ENCODE peak calls at places on chromosomes 5 and 9, in six cellular contexts. B is Karpas-422, E is adrenal gland, L is dorsolateral prefrontal cortex, C is MM.1S, Y is stomach. J is an unnamed sample.

GRCh38 chr9:128059365-128059983 is 7.6 kb downstream of the NAIF1 start:
- DNase-seq in Y (no peak), B (no peak), E (no peak), C (no peak), L (no peak), J (no peak)

GRCh38 chr9:18610956-18611355 is 137.0 kb downstream of the ADAMTSL1 start:
- DNase-seq in L (no peak), Y (no peak), C (no peak), E (no peak), B (no peak), J (no peak)

GRCh38 chr9:113886471-113886870 is 10.4 kb downstream of the ZNF618 start:
- DNase-seq in Y (no peak), B (no peak), L (no peak), E (no peak), C (peak), J (no peak)

GRCh38 chr5:20230010-20230409 is 242.0 kb upstream of the CDH18 start:
- DNase-seq in Y (no peak), E (no peak), L (no peak), B (no peak), C (no peak), J (no peak)

GRCh38 chr5:80704221-80704620 is 49.4 kb upstream of the DHFR start:
- DNase-seq in E (no peak), L (no peak), B (no peak), C (peak), Y (no peak), J (no peak)

GRCh38 chr9:136093995-136094881 is 851 bp downstream of the NACC2 start:
- DNase-seq in C (no peak), B (no peak), Y (peak), L (peak), E (peak), J (no peak)

GRCh38 chr5:179679014-179679674 is 1.7 kb downstream of the CBY3 start:
- DNase-seq in Y (peak), B (no peak), E (peak), L (peak), C (no peak), J (no peak)

GRCh38 chr9:108043585-108043984 is 554.0 kb upstream of the KLF4 start:
- DNase-seq in E (no peak), B (no peak), Y (no peak), C (no peak), L (no peak), J (no peak)

GRCh38 chr5:171166766-171167165 is 142.3 kb upstream of the TLX3 start:
- DNase-seq in B (no peak), L (no peak), C (no peak), Y (no peak), E (no peak), J (no peak)

GRCh38 chr5:170809551-170809950 is 26.0 kb downstream of the GABRP start:
- DNase-seq in C (peak), E (peak), B (peak), L (peak), Y (peak), J (peak)

GRCh38 chr5:142176255-142176654 is 67.7 kb downstream of the NDFIP1 start:
- DNase-seq in E (no peak), L (no peak), B (no peak), C (no peak), Y (no peak), J (no peak)

GRCh38 chr5:32074401-32074800 is 99.7 kb downstream of the GOLPH3 start:
- DNase-seq in B (no peak), L (no peak), Y (no peak), E (no peak), C (no peak), J (no peak)

GRCh38 chr5:179732918-179733763 is 519 bp downstream of the MAML1 start:
- DNase-seq in C (peak), L (peak), Y (peak), B (peak), E (peak), J (no peak)

GRCh38 chr9:127923771-127924170 is 6.8 kb downstream of the PIP5KL1 start:
- DNase-seq in Y (no peak), E (no peak), C (no peak), B (no peak), L (no peak), J (no peak)

GRCh38 chr9:133372144-133372543 is 3.7 kb downstream of the SURF4 start:
- DNase-seq in L (no peak), Y (no peak), C (no peak), B (no peak), E (no peak), J (no peak)
- H3K4me3 ChIP-seq in L (no peak), Y (no peak), C (no peak), B (no peak), E (no peak), J (no peak)

GRCh38 chr5:55437452-55437851 is 97.3 kb downstream of the PLPP1 start:
- DNase-seq in C (no peak), B (no peak), Y (no peak), E (no peak), L (no peak), J (no peak)
- H3K4me3 ChIP-seq in C (no peak), B (no peak), Y (no peak), E (no peak), L (no peak), J (no peak)

DNA sequence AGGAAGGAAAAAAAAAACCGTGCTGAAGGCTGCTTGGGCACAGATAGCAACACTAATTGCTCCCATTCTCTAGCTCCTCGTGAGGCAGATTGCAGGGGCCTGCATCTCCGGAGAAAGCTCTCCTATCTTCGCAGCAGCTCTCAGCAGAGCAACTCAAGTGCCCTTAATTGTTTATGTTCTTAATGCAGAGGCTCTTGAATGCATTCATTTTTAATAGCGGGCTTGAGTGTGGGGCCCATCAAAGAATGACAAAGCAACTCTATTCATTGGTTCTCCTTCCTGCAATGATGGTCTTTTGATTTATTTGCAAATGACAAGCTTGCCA is 23.9 kb downstream of the TLE1 start:
- DNase-seq in C (no peak), L (no peak), Y (no peak), B (no peak), E (no peak), J (no peak)
- H3K4me3 ChIP-seq in C (no peak), L (no peak), Y (no peak), B (no peak), E (no peak), J (no peak)

GRCh38 chr5:113089653-113090335 is 113.2 kb downstream of the DCP2 start:
- DNase-seq in C (no peak), B (no peak), L (no peak), E (no peak), Y (no peak), J (no peak)
- H3K4me3 ChIP-seq in C (no peak), B (no peak), L (no peak), E (no peak), Y (no peak), J (no peak)

GRCh38 chr9:101738566-101739183 is at the start of gene GRIN3A:
- DNase-seq in C (no peak), Y (no peak), E (peak), B (no peak), L (peak), J (no peak)
- H3K4me3 ChIP-seq in C (no peak), Y (peak), E (no peak), B (no peak), L (peak), J (peak)

GRCh38 chr5:9470410-9470809 is 75.5 kb downstream of the SEMA5A start:
- DNase-seq in Y (no peak), C (no peak), E (no peak), L (no peak), B (no peak), J (no peak)

GRCh38 chr5:9467199-9468069 is 78.4 kb downstream of the SEMA5A start:
- DNase-seq in C (no peak), B (no peak), E (no peak), Y (no peak), L (no peak), J (no peak)

GRCh38 chr5:9468070-9468388 is 77.8 kb downstream of the SEMA5A start:
- DNase-seq in C (no peak), E (no peak), Y (no peak), B (no peak), L (no peak), J (no peak)

GRCh38 chr5:9464478-9464877 is 81.4 kb downstream of the SEMA5A start:
- DNase-seq in Y (no peak), B (no peak), E (no peak), C (no peak), L (no peak), J (no peak)

GRCh38 chr5:9466677-9467076 is 79.2 kb downstream of the SEMA5A start:
- DNase-seq in C (no peak), Y (no peak), L (no peak), E (no peak), B (no peak), J (no peak)
- H3K4me3 ChIP-seq in C (no peak), Y (no peak), L (no peak), E (no peak), B (no peak), J (no peak)

GRCh38 chr9:99037768-99038167 is 67.1 kb upstream of the TGFBR1 start:
- DNase-seq in E (no peak), B (no peak), L (no peak), Y (no peak), C (no peak), J (no peak)
- H3K4me3 ChIP-seq in E (no peak), B (no peak), L (no peak), Y (no peak), C (no peak), J (no peak)

J was measured in LNCaP clone FGC.